ENCODE peak calls at places on chromosomes 7 and 10, in four cellular contexts. R is HepG2, X is K562, A is GM12878. O is an unnamed sample.
A peak's percentile ranks its signal among the peaks of the same experiment; 100 is the strongest.

GRCh38 chr7:76997381-76998262 is 34.5 kb downstream of the SPDYE17 start:
- DNase-seq in R (no peak), X (peak; percentile 28), A (no peak), O (no peak)

GRCh38 chr7:44244282-44244681 is 43.5 kb downstream of the YKT6 start:
- DNase-seq in R (no peak), X (peak; percentile 66), A (no peak), O (peak; percentile 65)

GRCh38 chr10:6068422-6068821 is 6.3 kb upstream of the IL2RA start:
- DNase-seq in R (no peak), X (no peak), A (no peak), O (no peak)

GRCh38 chr10:30111340-30111980 is 52.1 kb upstream of the JCAD start:
- DNase-seq in R (no peak), X (no peak), A (no peak), O (no peak)

GRCh38 chr7:4113271-4113670 is 568.8 kb upstream of the FOXK1 start:
- DNase-seq in R (no peak), X (no peak), A (no peak), O (no peak)

GRCh38 chr10:97689637-97690036 is 2.6 kb upstream of the AVPI1 start:
- DNase-seq in R (no peak), X (peak; percentile 21), A (no peak), O (no peak)

GRCh38 chr7:153090209-153090608 is 330.7 kb downstream of the ACTR3B start:
- DNase-seq in R (no peak), X (peak; percentile 48), A (no peak), O (no peak)

GRCh38 chr10:132098539-132099421 is 33.0 kb downstream of the JAKMIP3 start:
- DNase-seq in R (peak; percentile 4), X (no peak), A (no peak), O (no peak)

GRCh38 chr10:48209246-48209645 is 65.2 kb downstream of the FRMPD2 start:
- DNase-seq in R (no peak), X (no peak), A (no peak), O (no peak)

GRCh38 chr10:50604823-50605222 is 18.9 kb downstream of the SGMS1 start:
- DNase-seq in R (no peak), X (no peak), A (no peak), O (no peak)

GRCh38 chr7:82985144-82985802 is 177.4 kb downstream of the PCLO start:
- DNase-seq in R (no peak), X (no peak), A (no peak), O (no peak)

GRCh38 chr7:38410056-38410455 is 136.6 kb upstream of the TARP start:
- DNase-seq in R (no peak), X (no peak), A (no peak), O (no peak)

GRCh38 chr7:15245801-15246200 is 316.0 kb downstream of the AGMO start:
- DNase-seq in R (no peak), X (no peak), A (no peak), O (no peak)

GRCh38 chr10:381346-381745 is 246.1 kb downstream of the ZMYND11 start:
- DNase-seq in R (no peak), X (no peak), A (no peak), O (no peak)

GRCh38 chr7:115747174-115747573 is 283.4 kb downstream of the TFEC start:
- DNase-seq in R (no peak), X (no peak), A (no peak), O (no peak)

GRCh38 chr7:90213521-90213920 is 2.0 kb downstream of the STEAP2 start:
- DNase-seq in R (no peak), X (no peak), A (no peak), O (no peak)

GRCh38 chr10:102492344-102492939 is 10.1 kb downstream of the ACTR1A start:
- DNase-seq in R (no peak), X (no peak), A (no peak), O (no peak)

GRCh38 chr7:131557521-131558385 is 1.3 kb upstream of the PODXL start:
- DNase-seq in R (no peak), X (no peak), A (no peak), O (peak; percentile 87)

GRCh38 chr7:152848026-152848425 is 88.5 kb downstream of the ACTR3B start:
- DNase-seq in R (no peak), X (no peak), A (no peak), O (no peak)

GRCh38 chr10:110162749-110163148 is 44.7 kb upstream of the MXI1 start:
- DNase-seq in R (no peak), X (no peak), A (no peak), O (no peak)

GRCh38 chr10:124459395-124459794 is 2.2 kb upstream of the LHPP start:
- DNase-seq in R (no peak), X (no peak), A (no peak), O (no peak)

GRCh38 chr7:108077714-108078113 is 52.4 kb downstream of the LAMB4 start:
- DNase-seq in R (no peak), X (no peak), A (no peak), O (no peak)

GRCh38 chr10:58919927-58920654 is 256.4 kb upstream of the PHYHIPL start:
- DNase-seq in R (peak; percentile 12), X (no peak), A (no peak), O (no peak)

GRCh38 chr10:14698487-14699170 is 76.1 kb downstream of the FAM107B start:
- DNase-seq in R (no peak), X (no peak), A (no peak), O (no peak)

GRCh38 chr7:45881759-45882464 is 6.4 kb upstream of the IGFBP1 start:
- DNase-seq in R (peak; percentile 98), X (no peak), A (no peak), O (no peak)

GRCh38 chr7:45881280-45881758 is 7.0 kb upstream of the IGFBP1 start:
- DNase-seq in R (no peak), X (no peak), A (no peak), O (no peak)

GRCh38 chr7:45880433-45880860 is 7.6 kb upstream of the CCDC201 start:
- DNase-seq in R (no peak), X (no peak), A (no peak), O (no peak)

GRCh38 chr7:45884136-45884535 is 4.2 kb upstream of the IGFBP1 start:
- DNase-seq in R (no peak), X (no peak), A (no peak), O (no peak)

GRCh38 chr7:45882465-45882810 is 5.8 kb upstream of the IGFBP1 start:
- DNase-seq in R (peak; percentile 74), X (no peak), A (no peak), O (no peak)
- TF ChIP-seq SP1 in R (no peak), X (no peak), A (no peak), O (no peak)

GRCh38 chr7:7017707-7018265 is 164.6 kb upstream of the C1GALT1 start:
- DNase-seq in R (no peak), X (no peak), A (no peak), O (no peak)
- TF ChIP-seq NR2C2 in R (no peak), X (no peak), A (no peak), O (no peak)

GRCh38 chr7:129864042-129864441 is 88.7 kb downstream of the UBE2H start:
- DNase-seq in R (no peak), X (no peak), A (no peak), O (no peak)
- TF ChIP-seq SP1 in R (no peak), X (no peak), A (no peak), O (no peak)

GRCh38 chr7:141328290-141328689 is 222.9 kb upstream of the AGK start:
- DNase-seq in R (no peak), X (no peak), A (no peak), O (no peak)

GRCh38 chr7:141335164-141335563 is 216.0 kb upstream of the AGK start:
- DNase-seq in R (no peak), X (no peak), A (no peak), O (no peak)

GRCh38 chr7:141333459-141333858 is 217.8 kb upstream of the AGK start:
- DNase-seq in R (no peak), X (peak; percentile 38), A (no peak), O (peak; percentile 72)
- TF ChIP-seq NR2C2 in R (no peak), X (no peak), A (no peak), O (no peak)

GRCh38 chr10:89431977-89432376 is 17.6 kb downstream of the IFIT5 start:
- DNase-seq in R (peak; percentile 10), X (no peak), A (no peak), O (no peak)
- TF ChIP-seq SP1 in R (no peak), X (no peak), A (no peak), O (no peak)

DNA sequence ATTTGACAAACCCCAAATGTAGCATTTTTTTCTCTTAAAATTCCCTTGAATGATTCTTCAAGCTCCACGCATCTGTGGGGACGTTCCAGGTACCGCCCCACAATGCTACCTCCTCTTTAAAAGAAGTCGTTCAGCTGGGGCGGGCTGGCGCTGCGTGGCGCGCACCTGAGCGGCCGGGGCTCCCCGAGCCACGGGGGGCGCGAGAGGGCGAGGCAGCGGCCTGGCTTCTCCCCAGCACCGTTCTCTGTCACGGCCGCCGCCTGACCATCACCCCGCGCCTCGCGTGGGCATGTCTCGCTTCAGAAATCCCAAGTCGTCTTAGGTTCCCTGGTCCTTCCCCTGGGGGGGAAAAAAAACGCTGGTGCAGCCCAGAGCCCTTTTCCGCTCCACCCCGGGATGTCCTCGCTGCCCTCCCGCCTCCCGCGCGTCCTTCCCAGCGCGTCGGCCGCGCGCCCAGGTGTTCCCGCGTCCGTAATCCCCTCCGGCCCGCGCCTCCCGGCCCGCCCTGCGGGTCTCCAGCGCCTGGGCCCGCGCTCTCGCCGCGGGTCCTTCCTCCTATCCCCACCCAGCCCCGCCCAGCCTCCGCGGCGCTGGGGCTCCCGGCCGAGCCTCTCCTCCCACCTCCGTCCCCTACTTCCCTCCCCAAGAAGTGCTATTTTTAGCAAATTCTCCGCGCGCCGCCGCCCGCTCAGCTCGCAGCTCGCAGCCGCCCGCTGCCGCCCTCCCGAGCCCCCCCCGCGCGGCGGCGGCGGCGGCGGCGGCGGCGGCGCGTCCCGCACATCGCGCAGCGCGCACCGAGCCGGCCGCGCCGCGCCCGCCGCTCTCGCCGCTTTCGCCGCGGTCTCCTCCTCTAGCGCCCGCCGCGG is 58.8 kb upstream of the PRPS1L1 start:
- DNase-seq in R (no peak), X (peak; percentile 25), A (no peak), O (peak; percentile 36)
- TF ChIP-seq NR2C2 in R (no peak), X (no peak), A (no peak), O (no peak)

DNA sequence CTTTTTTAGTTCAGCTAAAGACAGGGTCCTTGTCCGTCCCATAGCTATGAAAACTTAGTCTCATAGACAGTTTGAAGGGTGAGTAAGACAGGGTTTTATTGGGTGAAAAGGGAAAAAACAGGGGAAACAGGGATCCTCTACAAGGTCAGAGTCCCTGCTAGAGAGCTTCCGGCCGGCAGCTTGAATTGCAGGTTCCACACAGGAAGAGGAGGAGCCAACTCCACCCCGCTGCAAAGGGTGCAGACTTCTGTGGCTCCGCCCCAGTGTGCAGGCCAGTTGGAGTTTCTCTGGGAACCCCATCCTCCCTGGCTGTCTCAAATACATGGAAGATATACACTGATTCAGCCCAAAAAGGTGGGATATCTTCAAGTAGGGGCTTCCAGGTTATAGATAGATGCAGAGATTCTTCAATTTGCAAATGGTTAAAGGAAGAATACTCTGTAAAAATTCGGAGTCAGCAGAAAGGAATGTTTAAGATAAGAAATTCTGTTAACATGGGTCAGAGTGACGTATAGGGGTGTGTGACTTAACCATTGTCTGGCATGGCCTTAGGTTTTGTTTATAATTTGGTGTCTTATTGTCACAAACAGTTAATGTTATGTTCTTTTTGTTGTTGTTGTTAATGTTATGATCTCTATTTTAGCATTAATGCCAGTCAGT is 34.6 kb upstream of the HECW1 start:
- DNase-seq in R (peak; percentile 6), X (peak; percentile 56), A (no peak), O (peak; percentile 75)
- TF ChIP-seq SP1 in R (no peak), X (no peak), A (no peak), O (no peak)